ENCODE peak calls at places on chromosome 22, in ten cellular contexts. One of them, this sample, is unnamed.

GRCh38 chr22:32815943-32816342 is 14.4 kb downstream of the TIMP3 start:
- DNase-seq in H1: no peak
- DNase-seq in cardiac muscle cell: no peak
- DNase-seq in AG04450: no peak
- DNase-seq in memory B cell: no peak
- DNase-seq in NCI-H774: no peak
- DNase-seq in foreskin fibroblast: no peak
- DNase-seq in HEK293T: no peak
- DNase-seq in fibroblast of pulmonary artery: no peak
- DNase-seq in neuronal stem cell: no peak
- DNase-seq in this sample: no peak

GRCh38 chr22:41782316-41782715 is 18.2 kb upstream of the CCDC134 start:
- DNase-seq in H1: no peak
- DNase-seq in cardiac muscle cell: no peak
- DNase-seq in AG04450: no peak
- DNase-seq in memory B cell: no peak
- DNase-seq in NCI-H774: no peak
- DNase-seq in foreskin fibroblast: no peak
- DNase-seq in HEK293T: no peak
- DNase-seq in fibroblast of pulmonary artery: no peak
- DNase-seq in neuronal stem cell: no peak
- DNase-seq in this sample: no peak

GRCh38 chr22:31625661-31626426 is 36.2 kb downstream of the PISD start:
- DNase-seq in H1: peak
- DNase-seq in cardiac muscle cell: peak
- DNase-seq in AG04450: no peak
- DNase-seq in memory B cell: no peak
- DNase-seq in NCI-H774: no peak
- DNase-seq in foreskin fibroblast: no peak
- DNase-seq in HEK293T: no peak
- DNase-seq in fibroblast of pulmonary artery: peak
- DNase-seq in neuronal stem cell: peak
- DNase-seq in this sample: peak

GRCh38 chr22:47055461-47055860 is 293.0 kb downstream of the TBC1D22A start:
- DNase-seq in H1: no peak
- DNase-seq in cardiac muscle cell: no peak
- DNase-seq in AG04450: no peak
- DNase-seq in memory B cell: no peak
- DNase-seq in NCI-H774: no peak
- DNase-seq in foreskin fibroblast: no peak
- DNase-seq in HEK293T: no peak
- DNase-seq in fibroblast of pulmonary artery: no peak
- DNase-seq in neuronal stem cell: no peak
- DNase-seq in this sample: no peak

GRCh38 chr22:39898997-39899396 is 1.9 kb upstream of the GRAP2 start:
- DNase-seq in H1: no peak
- DNase-seq in cardiac muscle cell: peak
- DNase-seq in AG04450: no peak
- DNase-seq in memory B cell: peak
- DNase-seq in NCI-H774: no peak
- DNase-seq in foreskin fibroblast: no peak
- DNase-seq in HEK293T: no peak
- DNase-seq in fibroblast of pulmonary artery: no peak
- DNase-seq in neuronal stem cell: no peak
- DNase-seq in this sample: no peak

GRCh38 chr22:44497218-44497903 is 672 bp downstream of the RTL6 start:
- DNase-seq in H1: peak
- DNase-seq in cardiac muscle cell: no peak
- DNase-seq in AG04450: no peak
- DNase-seq in memory B cell: peak
- DNase-seq in NCI-H774: no peak
- DNase-seq in foreskin fibroblast: peak
- DNase-seq in HEK293T: peak
- DNase-seq in fibroblast of pulmonary artery: peak
- DNase-seq in neuronal stem cell: peak
- DNase-seq in this sample: peak

GRCh38 chr22:37228106-37229011 is 15.7 kb downstream of the RAC2 start:
- DNase-seq in H1: no peak
- DNase-seq in cardiac muscle cell: no peak
- DNase-seq in AG04450: no peak
- DNase-seq in memory B cell: no peak
- DNase-seq in NCI-H774: no peak
- DNase-seq in foreskin fibroblast: no peak
- DNase-seq in HEK293T: no peak
- DNase-seq in fibroblast of pulmonary artery: peak
- DNase-seq in neuronal stem cell: no peak
- DNase-seq in this sample: no peak

GRCh38 chr22:33247758-33248157 is 189.6 kb upstream of the SYN3 start:
- DNase-seq in H1: no peak
- DNase-seq in cardiac muscle cell: no peak
- DNase-seq in AG04450: no peak
- DNase-seq in memory B cell: no peak
- DNase-seq in NCI-H774: no peak
- DNase-seq in foreskin fibroblast: no peak
- DNase-seq in HEK293T: no peak
- DNase-seq in fibroblast of pulmonary artery: peak
- DNase-seq in neuronal stem cell: no peak
- DNase-seq in this sample: no peak

GRCh38 chr22:38490915-38491314 is 15.2 kb downstream of the DDX17 start:
- DNase-seq in H1: no peak
- DNase-seq in cardiac muscle cell: no peak
- DNase-seq in AG04450: peak
- DNase-seq in memory B cell: no peak
- DNase-seq in NCI-H774: no peak
- DNase-seq in foreskin fibroblast: peak
- DNase-seq in HEK293T: no peak
- DNase-seq in fibroblast of pulmonary artery: peak
- DNase-seq in neuronal stem cell: no peak
- DNase-seq in this sample: peak

GRCh38 chr22:46418827-46419226 is 83.3 kb downstream of the TRMU start:
- DNase-seq in H1: no peak
- DNase-seq in cardiac muscle cell: no peak
- DNase-seq in AG04450: no peak
- DNase-seq in memory B cell: no peak
- DNase-seq in NCI-H774: no peak
- DNase-seq in foreskin fibroblast: no peak
- DNase-seq in HEK293T: no peak
- DNase-seq in fibroblast of pulmonary artery: no peak
- DNase-seq in neuronal stem cell: no peak
- DNase-seq in this sample: peak

GRCh38 chr22:19371893-19372292 is 59.6 kb downstream of the HIRA start:
- DNase-seq in H1: no peak
- DNase-seq in cardiac muscle cell: no peak
- DNase-seq in AG04450: no peak
- DNase-seq in memory B cell: no peak
- DNase-seq in NCI-H774: no peak
- DNase-seq in foreskin fibroblast: no peak
- DNase-seq in HEK293T: no peak
- DNase-seq in fibroblast of pulmonary artery: no peak
- DNase-seq in neuronal stem cell: no peak
- DNase-seq in this sample: no peak

GRCh38 chr22:26983311-26983710 is 325.9 kb downstream of the MIAT start:
- DNase-seq in H1: no peak
- DNase-seq in cardiac muscle cell: no peak
- DNase-seq in AG04450: no peak
- DNase-seq in memory B cell: no peak
- DNase-seq in NCI-H774: no peak
- DNase-seq in foreskin fibroblast: no peak
- DNase-seq in HEK293T: no peak
- DNase-seq in fibroblast of pulmonary artery: no peak
- DNase-seq in neuronal stem cell: no peak
- DNase-seq in this sample: no peak

GRCh38 chr22:26573026-26573662 is 16.8 kb downstream of the TPST2 start:
- DNase-seq in H1: no peak
- DNase-seq in cardiac muscle cell: no peak
- DNase-seq in AG04450: no peak
- DNase-seq in memory B cell: no peak
- DNase-seq in NCI-H774: no peak
- DNase-seq in foreskin fibroblast: peak
- DNase-seq in HEK293T: no peak
- DNase-seq in fibroblast of pulmonary artery: peak
- DNase-seq in neuronal stem cell: no peak
- DNase-seq in this sample: peak

This sample was measured in heart right ventricle.